ENCODE peak calls at places on chromosomes 1 and 21, in six cellular contexts. D is neuronal stem cell; J is activated naive CD8-positive, alpha-beta T cell treated with anti-CD3 and anti-CD28 coated beads, Interleukin-2, amount 50 U/mL, for 24 hours; F is SHP77; P is stimulated activated CD8-positive, alpha-beta memory T cell treated with anti-CD3 and anti-CD28 coated beads, Interleukin-15, amount 100 ng/mL, for 1 hour; C is activated naive CD4-positive, alpha-beta T cell treated with Interleukin-2 at 50 U/mL for 16 hours. K is an unnamed sample.
A peak's percentile ranks its signal among the peaks of the same experiment; 100 is the strongest.

GRCh38 chr21:29293495-29293894 is 5.2 kb upstream of the BACH1 start:
- DNase-seq in D (no peak), J (peak; percentile 10), F (no peak), P (no peak), C (no peak), K (no peak)

GRCh38 chr1:208089971-208090755 is 154.0 kb downstream of the PLXNA2 start:
- DNase-seq in D (no peak), J (no peak), F (no peak), P (no peak), C (no peak), K (no peak)

GRCh38 chr1:234612352-234613127 is 2.6 kb upstream of the IRF2BP2 start:
- DNase-seq in D (no peak), J (peak; percentile 71), F (peak; percentile 96), P (peak; percentile 45), C (peak; percentile 67), K (peak; percentile 78)

GRCh38 chr1:12435639-12436344 is 182.2 kb downstream of the DHRS3 start:
- DNase-seq in D (no peak), J (no peak), F (no peak), P (no peak), C (peak; percentile 60), K (no peak)

GRCh38 chr1:199283814-199284213 is 645.0 kb downstream of the PTPRC start:
- DNase-seq in D (no peak), J (no peak), F (no peak), P (no peak), C (no peak), K (no peak)

GRCh38 chr1:9235123-9235513 is 544 bp downstream of the H6PD start:
- DNase-seq in D (no peak), J (no peak), F (peak; percentile 50), P (no peak), C (no peak), K (no peak)

GRCh38 chr1:32872189-32872898 is 1.6 kb upstream of the FNDC5 start:
- DNase-seq in D (peak; percentile 93), J (peak; percentile 78), F (peak; percentile 52), P (peak; percentile 57), C (peak; percentile 70), K (no peak)

GRCh38 chr1:58162952-58163550 is 383.5 kb downstream of the OMA1 start:
- DNase-seq in D (peak; percentile 74), J (peak; percentile 6), F (peak; percentile 50), P (no peak), C (no peak), K (peak; percentile 37)

GRCh38 chr1:115496904-115497527 is 144.8 kb upstream of the VANGL1 start:
- DNase-seq in D (no peak), J (no peak), F (no peak), P (no peak), C (no peak), K (no peak)

K was measured in occipital lobe.